ENCODE peak calls at places on chromosomes 7 and 10, in four cellular contexts. I is endodermal cell, O is uterus, Q is left ventricle myocardium inferior. Z is an unnamed sample.

GRCh38 chr10:61023053-61023452 is 79.1 kb upstream of the RHOBTB1 start:
- DNase-seq in I (no peak), O (no peak), Q (no peak), Z (no peak)

GRCh38 chr7:116988363-116988989 is 35.2 kb downstream of the ST7 start:
- DNase-seq in I (no peak), O (no peak), Q (no peak), Z (no peak)

GRCh38 chr10:79490400-79491081 is 21.8 kb upstream of the EIF5AL1 start:
- DNase-seq in I (peak), O (peak), Q (peak), Z (peak)

GRCh38 chr10:78867555-78867939 is 201.2 kb upstream of the ZMIZ1 start:
- DNase-seq in I (no peak), O (no peak), Q (no peak), Z (no peak)

GRCh38 chr10:35371731-35372130 is 35.4 kb downstream of the CCNY start:
- DNase-seq in I (no peak), O (no peak), Q (no peak), Z (no peak)

GRCh38 chr10:133565441-133566294 is at the start of gene SYCE1:
- DNase-seq in I (no peak), O (no peak), Q (peak), Z (peak)

GRCh38 chr10:101029520-101030309 is 1.2 kb downstream of the PDZD7 start:
- DNase-seq in I (peak), O (no peak), Q (no peak), Z (no peak)

GRCh38 chr10:98262571-98262970 is 5.4 kb downstream of the LOXL4 start:
- DNase-seq in I (peak), O (no peak), Q (peak), Z (no peak)

GRCh38 chr7:75913437-75913836 is 1.5 kb upstream of the POR start:
- DNase-seq in I (no peak), O (no peak), Q (no peak), Z (no peak)

GRCh38 chr10:80452688-80453391 is 1.3 kb upstream of the TSPAN14 start:
- DNase-seq in I (no peak), O (peak), Q (no peak), Z (no peak)

GRCh38 chr10:86376403-86376802 is 9.8 kb upstream of the GRID1 start:
- DNase-seq in I (no peak), O (no peak), Q (no peak), Z (no peak)

GRCh38 chr7:103989200-103989784 is at the start of gene RELN:
- DNase-seq in I (peak), O (no peak), Q (no peak), Z (no peak)

GRCh38 chr10:113614304-113614703 is 49.5 kb downstream of the NRAP start:
- DNase-seq in I (peak), O (no peak), Q (no peak), Z (no peak)

GRCh38 chr7:34675749-34676374 is 17.8 kb downstream of the NPSR1 start:
- DNase-seq in I (peak), O (no peak), Q (no peak), Z (no peak)

GRCh38 chr7:90580051-90580450 is 16.1 kb upstream of the CDK14 start:
- DNase-seq in I (no peak), O (no peak), Q (no peak), Z (no peak)

GRCh38 chr7:16708980-16709379 is 44.6 kb upstream of the TSPAN13 start:
- DNase-seq in I (peak), O (no peak), Q (no peak), Z (no peak)

GRCh38 chr10:113292086-113292485 is 260.8 kb upstream of the HABP2 start:
- DNase-seq in I (no peak), O (no peak), Q (no peak), Z (no peak)

GRCh38 chr10:34397324-34397723 is 417.8 kb downstream of the PARD3 start:
- DNase-seq in I (no peak), O (no peak), Q (no peak), Z (no peak)

GRCh38 chr7:117385340-117386124 is 41.8 kb downstream of the ASZ1 start:
- DNase-seq in I (no peak), O (no peak), Q (no peak), Z (no peak)

GRCh38 chr7:24700446-24701044 is 56.7 kb downstream of the GSDME start:
- DNase-seq in I (no peak), O (no peak), Q (no peak), Z (no peak)

GRCh38 chr7:70694357-70694908 is 437.5 kb upstream of the GALNT17 start:
- DNase-seq in I (peak), O (peak), Q (peak), Z (peak)

GRCh38 chr10:30070001-30070759 is 10.8 kb upstream of the JCAD start:
- DNase-seq in I (no peak), O (no peak), Q (no peak), Z (no peak)

GRCh38 chr10:63217120-63217605 is 84.0 kb downstream of the NRBF2 start:
- DNase-seq in I (no peak), O (no peak), Q (no peak), Z (no peak)

GRCh38 chr10:32207544-32207943 is 139.4 kb downstream of the EPC1 start:
- DNase-seq in I (peak), O (no peak), Q (peak), Z (no peak)

GRCh38 chr10:26031300-26031699 is 97.3 kb downstream of the MYO3A start:
- DNase-seq in I (no peak), O (no peak), Q (no peak), Z (no peak)

GRCh38 chr10:44963772-44964633 is 4.4 kb downstream of the RASSF4 start:
- DNase-seq in I (no peak), O (peak), Q (peak), Z (peak)

GRCh38 chr10:124059552-124059951 is 33.8 kb downstream of the CHST15 start:
- DNase-seq in I (no peak), O (no peak), Q (no peak), Z (no peak)

GRCh38 chr7:29565982-29566746 is 2.5 kb downstream of the PRR15 start:
- DNase-seq in I (peak), O (no peak), Q (no peak), Z (peak)

GRCh38 chr10:7525314-7526016 is 114.6 kb upstream of the SFMBT2 start:
- DNase-seq in I (peak), O (peak), Q (no peak), Z (peak)

GRCh38 chr7:23618241-23618640 is 21.1 kb downstream of the CCDC126 start:
- DNase-seq in I (no peak), O (no peak), Q (no peak), Z (no peak)

GRCh38 chr7:136942994-136943393 is 74.5 kb downstream of the CHRM2 start:
- DNase-seq in I (no peak), O (no peak), Q (no peak), Z (no peak)

GRCh38 chr10:110007171-110007700 is 548 bp upstream of the ADD3 start:
- DNase-seq in I (no peak), O (no peak), Q (no peak), Z (peak)

GRCh38 chr7:911791-912480 is 35.6 kb downstream of the GET4 start:
- DNase-seq in I (no peak), O (no peak), Q (no peak), Z (no peak)

GRCh38 chr7:106036004-106036403 is 72.9 kb downstream of the CDHR3 start:
- DNase-seq in I (no peak), O (no peak), Q (no peak), Z (no peak)

GRCh38 chr7:150524018-150524417 is 9.3 kb downstream of the GIMAP7 start:
- DNase-seq in I (no peak), O (no peak), Q (no peak), Z (no peak)

GRCh38 chr7:133978502-133979295 is 148.4 kb upstream of the LRGUK start:
- DNase-seq in I (no peak), O (no peak), Q (no peak), Z (no peak)

GRCh38 chr7:4906682-4907081 is 23.2 kb upstream of the RADIL start:
- DNase-seq in I (no peak), O (no peak), Q (no peak), Z (no peak)

GRCh38 chr10:85548038-85548437 is 818.6 kb downstream of the GRID1 start:
- DNase-seq in I (peak), O (no peak), Q (peak), Z (no peak)

GRCh38 chr7:100573691-100574361 is at the start of gene SAP25:
- DNase-seq in I (peak), O (no peak), Q (no peak), Z (no peak)
- TF ChIP-seq CTCF in I (peak), O (no peak), Q (no peak), Z (no peak)

DNA sequence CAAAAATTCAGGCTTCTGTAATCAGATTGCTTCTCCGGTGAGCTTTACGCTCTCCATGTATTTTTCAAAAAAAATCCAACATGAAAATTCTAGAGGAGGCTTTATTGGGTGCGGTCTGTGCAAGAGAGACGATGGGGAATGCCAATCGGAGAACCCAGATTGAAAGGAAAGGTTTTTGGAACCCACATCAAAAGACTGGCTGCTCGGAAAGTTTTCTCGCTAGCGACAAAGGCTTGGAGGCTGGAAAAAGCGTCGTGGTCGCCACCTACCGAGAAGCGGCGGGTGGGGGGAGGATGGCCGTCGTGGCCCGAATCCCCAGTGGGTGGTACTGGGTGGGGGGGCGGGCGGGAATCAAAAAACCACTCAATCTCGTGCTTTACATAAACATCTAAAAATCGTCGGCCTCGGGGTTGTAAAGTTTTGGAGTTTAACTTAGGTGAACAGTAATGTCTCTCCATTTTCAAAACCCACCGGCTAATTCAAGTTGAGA is 1.1 kb upstream of the GTF2I start:
- DNase-seq in I (peak), O (peak), Q (peak), Z (peak)
- TF ChIP-seq CTCF in I (no peak), O (no peak), Q (peak), Z (no peak)

GRCh38 chr10:49418328-49418727 is 22.4 kb upstream of the DRGX start:
- DNase-seq in I (no peak), O (no peak), Q (no peak), Z (no peak)
- TF ChIP-seq CTCF in I (peak), O (no peak), Q (peak), Z (no peak)

GRCh38 chr10:93755443-93756127 is 2.2 kb upstream of the LGI1 start:
- DNase-seq in I (no peak), O (no peak), Q (no peak), Z (no peak)

GRCh38 chr10:93756128-93756517 is 1.6 kb upstream of the LGI1 start:
- DNase-seq in I (no peak), O (no peak), Q (no peak), Z (no peak)

GRCh38 chr10:93758510-93758885 is 762 bp downstream of the LGI1 start:
- DNase-seq in I (no peak), O (no peak), Q (no peak), Z (no peak)

GRCh38 chr10:93757766-93758509 is at the start of gene LGI1:
- DNase-seq in I (peak), O (no peak), Q (no peak), Z (no peak)

GRCh38 chr10:93757136-93757535 is 600 bp upstream of the LGI1 start:
- DNase-seq in I (peak), O (no peak), Q (no peak), Z (no peak)
- TF ChIP-seq CTCF in I (peak), O (no peak), Q (no peak), Z (peak)

GRCh38 chr7:155790666-155791065 is 21.6 kb downstream of the SHH start:
- DNase-seq in I (no peak), O (no peak), Q (no peak), Z (no peak)

GRCh38 chr7:155791836-155792235 is 20.4 kb downstream of the SHH start:
- DNase-seq in I (no peak), O (no peak), Q (no peak), Z (no peak)

GRCh38 chr7:155792315-155792960 is 19.8 kb downstream of the SHH start:
- DNase-seq in I (no peak), O (no peak), Q (no peak), Z (no peak)

GRCh38 chr7:155792999-155793560 is 19.2 kb downstream of the SHH start:
- DNase-seq in I (no peak), O (no peak), Q (no peak), Z (no peak)

GRCh38 chr7:155791214-155791737 is 21.0 kb downstream of the SHH start:
- DNase-seq in I (no peak), O (no peak), Q (no peak), Z (no peak)
- TF ChIP-seq CTCF in I (no peak), O (no peak), Q (no peak), Z (no peak)

GRCh38 chr7:47523401-47523800 is 58.5 kb downstream of the TNS3 start:
- DNase-seq in I (no peak), O (no peak), Q (no peak), Z (no peak)
- TF ChIP-seq CTCF in I (no peak), O (no peak), Q (no peak), Z (no peak)

DNA sequence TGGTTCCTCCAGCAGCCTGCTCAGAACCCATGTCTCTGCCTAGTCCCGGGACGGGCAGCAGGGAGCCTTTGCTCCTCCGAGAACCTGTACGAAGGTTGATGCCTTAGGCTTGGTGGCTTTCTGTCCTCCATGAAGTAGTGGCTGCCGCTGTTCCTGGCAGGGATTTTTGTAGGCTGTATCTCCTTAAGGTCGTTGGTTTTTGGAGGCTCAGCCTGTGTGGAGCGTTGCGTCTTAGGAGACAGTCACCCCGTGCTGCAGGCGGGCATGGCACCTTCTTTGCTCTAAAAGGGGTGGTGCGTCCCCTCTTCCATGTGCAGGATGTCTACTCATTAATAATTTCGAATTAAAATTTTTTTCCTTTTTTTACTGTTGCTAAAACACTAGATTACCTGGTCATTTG is 92.5 kb downstream of the TRRAP start:
- DNase-seq in I (no peak), O (no peak), Q (no peak), Z (no peak)
- TF ChIP-seq CTCF in I (no peak), O (no peak), Q (no peak), Z (no peak)

GRCh38 chr7:92417913-92418312 is 29.4 kb upstream of the GATAD1 start:
- DNase-seq in I (peak), O (no peak), Q (no peak), Z (no peak)
- TF ChIP-seq CTCF in I (peak), O (no peak), Q (no peak), Z (no peak)

GRCh38 chr7:21524680-21525079 is 18.2 kb upstream of the DNAH11 start:
- DNase-seq in I (no peak), O (no peak), Q (no peak), Z (no peak)

GRCh38 chr7:21526448-21526847 is 16.4 kb upstream of the DNAH11 start:
- DNase-seq in I (no peak), O (no peak), Q (no peak), Z (no peak)

DNA sequence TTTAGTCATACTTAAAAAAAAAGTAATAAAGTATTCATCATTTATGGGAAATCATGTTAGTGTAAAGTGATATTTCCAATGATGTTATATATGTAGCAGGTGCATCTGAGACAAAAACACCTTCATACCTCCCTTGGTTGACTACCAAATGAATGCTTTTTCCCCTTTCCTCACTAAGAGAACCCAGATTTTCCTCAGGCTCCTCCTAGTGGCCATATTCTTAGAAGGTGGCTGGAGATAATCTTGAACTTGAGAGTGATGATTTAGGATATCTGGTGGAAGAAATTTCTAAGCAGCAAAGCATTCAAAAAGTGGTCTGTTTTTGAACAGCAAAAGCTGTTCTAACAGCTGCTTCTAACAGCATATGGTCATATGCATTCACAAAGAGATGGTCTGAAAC is 16.8 kb upstream of the DNAH11 start:
- DNase-seq in I (no peak), O (no peak), Q (no peak), Z (no peak)
- TF ChIP-seq CTCF in I (peak), O (no peak), Q (peak), Z (peak)

GRCh38 chr7:114217026-114217425 is 197.6 kb upstream of the FOXP2 start:
- DNase-seq in I (no peak), O (no peak), Q (no peak), Z (no peak)
- TF ChIP-seq CTCF in I (peak), O (no peak), Q (no peak), Z (no peak)